ENCODE peak calls at places on chromosome 19, in seven cellular contexts. S, J, N, T, D, I and A are unnamed samples.
A peak's percentile ranks its signal among the peaks of the same experiment; 100 is the strongest.

GRCh38 chr19:47122359-47123335 is 8.0 kb upstream of the SAE1 start:
- DNase-seq in N (no peak), J (no peak), D (peak; percentile 72), T (no peak), I (no peak), S (no peak), A (no peak)

GRCh38 chr19:21128901-21129698 is 12.7 kb upstream of the ZNF431 start:
- DNase-seq in S (no peak), N (no peak), I (no peak), T (no peak), J (no peak), D (no peak), A (no peak)

GRCh38 chr19:28009696-28010095 is 1203.3 kb downstream of the UQCRFS1 start:
- DNase-seq in T (no peak), D (no peak), J (no peak), S (no peak), I (no peak), N (no peak), A (no peak)

GRCh38 chr19:29260477-29261317 is 47.7 kb upstream of the UQCRFS1 start:
- DNase-seq in J (no peak), D (peak; percentile 32), N (peak; percentile 34), T (peak; percentile 44), S (no peak), I (no peak), A (no peak)

GRCh38 chr19:3450796-3451411 is 29.4 kb downstream of the SMIM24 start:
- DNase-seq in S (no peak), I (peak; percentile 96), N (no peak), J (no peak), D (peak; percentile 98), T (no peak), A (no peak)

GRCh38 chr19:9673912-9674668 is 810 bp downstream of the ZNF562 start:
- DNase-seq in N (no peak), T (no peak), D (peak; percentile 19), J (peak; percentile 25), I (no peak), S (no peak), A (no peak)

GRCh38 chr19:30870861-30871260 is 478.4 kb downstream of the TSHZ3 start:
- DNase-seq in N (no peak), J (no peak), I (no peak), S (no peak), T (no peak), D (peak; percentile 1), A (no peak)

GRCh38 chr19:54653181-54653809 is 9.5 kb upstream of the LILRB4 start:
- DNase-seq in S (no peak), I (no peak), N (no peak), D (peak; percentile 26), J (no peak), T (peak; percentile 57), A (no peak)

GRCh38 chr19:48900477-48901452 is 653 bp downstream of the NUCB1 start:
- DNase-seq in N (no peak), D (peak; percentile 44), I (no peak), T (peak; percentile 55), S (no peak), J (no peak), A (no peak)

GRCh38 chr19:49613374-49613773 is 22.4 kb downstream of the PRR12 start:
- DNase-seq in S (no peak), D (peak; percentile 83), I (no peak), T (no peak), N (peak; percentile 65), J (no peak), A (no peak)

GRCh38 chr19:28519950-28520861 is 692.7 kb downstream of the UQCRFS1 start:
- DNase-seq in N (no peak), T (no peak), I (no peak), D (peak; percentile 2), J (no peak), S (no peak), A (no peak)